ENCODE peak calls at places on chromosomes 13 and 19, in nine cellular contexts. One of them, this sample, is unnamed.

GRCh38 chr13:39321578-39321977 is 281.4 kb downstream of the LHFPL6 start:
- DNase-seq in AG10803: peak; percentile 45
- DNase-seq in omental fat pad: no peak
- DNase-seq in AG09309: no peak
- DNase-seq in uterus: no peak
- DNase-seq in nephron progenitor cell: no peak
- DNase-seq in HepG2: no peak
- DNase-seq in AG04450: no peak
- DNase-seq in progenitor cell of endocrine pancreas: no peak
- DNase-seq in this sample: no peak

GRCh38 chr13:94673841-94674240 is 38.5 kb downstream of the SOX21 start:
- DNase-seq in progenitor cell of endocrine pancreas: no peak
- DNase-seq in omental fat pad: no peak
- DNase-seq in AG10803: no peak
- DNase-seq in HepG2: no peak
- DNase-seq in AG04450: no peak
- DNase-seq in uterus: no peak
- DNase-seq in AG09309: no peak
- DNase-seq in nephron progenitor cell: no peak
- DNase-seq in this sample: no peak

GRCh38 chr13:94966380-94966779 is 254.0 kb upstream of the SOX21 start:
- DNase-seq in progenitor cell of endocrine pancreas: no peak
- DNase-seq in AG04450: no peak
- DNase-seq in uterus: no peak
- DNase-seq in omental fat pad: no peak
- DNase-seq in HepG2: no peak
- DNase-seq in AG10803: no peak
- DNase-seq in nephron progenitor cell: no peak
- DNase-seq in AG09309: no peak
- DNase-seq in this sample: no peak

GRCh38 chr19:48715276-48715675 is 4.2 kb downstream of the MAMSTR start:
- DNase-seq in HepG2: no peak
- DNase-seq in progenitor cell of endocrine pancreas: no peak
- DNase-seq in uterus: peak; percentile 58
- DNase-seq in omental fat pad: no peak
- DNase-seq in AG04450: no peak
- DNase-seq in AG10803: no peak
- DNase-seq in nephron progenitor cell: no peak
- DNase-seq in AG09309: no peak
- DNase-seq in this sample: no peak

GRCh38 chr19:40147693-40148347 is 43.4 kb upstream of the MAP3K10 start:
- DNase-seq in uterus: no peak
- DNase-seq in AG09309: peak; percentile 46
- DNase-seq in AG10803: peak; percentile 71
- DNase-seq in omental fat pad: no peak
- DNase-seq in AG04450: peak; percentile 38
- DNase-seq in HepG2: no peak
- DNase-seq in progenitor cell of endocrine pancreas: no peak
- DNase-seq in nephron progenitor cell: no peak
- DNase-seq in this sample: peak; percentile 25

GRCh38 chr13:114106991-114107685 is 25.3 kb downstream of the RASA3 start:
- DNase-seq in HepG2: no peak
- DNase-seq in AG09309: no peak
- DNase-seq in nephron progenitor cell: no peak
- DNase-seq in uterus: peak; percentile 13
- DNase-seq in AG04450: no peak
- DNase-seq in AG10803: no peak
- DNase-seq in omental fat pad: peak; percentile 11
- DNase-seq in progenitor cell of endocrine pancreas: no peak
- DNase-seq in this sample: no peak

GRCh38 chr19:46466536-46467199 is 4.7 kb downstream of the PNMA8A start:
- DNase-seq in uterus: peak; percentile 38
- DNase-seq in omental fat pad: no peak
- DNase-seq in HepG2: no peak
- DNase-seq in AG10803: peak; percentile 82
- DNase-seq in AG04450: peak; percentile 80
- DNase-seq in nephron progenitor cell: no peak
- DNase-seq in progenitor cell of endocrine pancreas: no peak
- DNase-seq in AG09309: no peak
- DNase-seq in this sample: no peak

GRCh38 chr19:38569368-38569983 is 48.3 kb downstream of the MAP4K1 start:
- DNase-seq in nephron progenitor cell: no peak
- DNase-seq in AG09309: no peak
- DNase-seq in omental fat pad: no peak
- DNase-seq in AG10803: no peak
- DNase-seq in AG04450: no peak
- DNase-seq in uterus: no peak
- DNase-seq in HepG2: peak; percentile 44
- DNase-seq in progenitor cell of endocrine pancreas: no peak
- DNase-seq in this sample: no peak

GRCh38 chr13:42327725-42328124 is 55.8 kb downstream of the AKAP11 start:
- DNase-seq in omental fat pad: no peak
- DNase-seq in AG04450: no peak
- DNase-seq in AG10803: no peak
- DNase-seq in AG09309: no peak
- DNase-seq in HepG2: no peak
- DNase-seq in uterus: no peak
- DNase-seq in progenitor cell of endocrine pancreas: no peak
- DNase-seq in nephron progenitor cell: no peak
- DNase-seq in this sample: no peak

GRCh38 chr19:18431351-18432197 is 6.4 kb downstream of the ISYNA1 start:
- DNase-seq in AG09309: no peak
- DNase-seq in omental fat pad: no peak
- DNase-seq in AG10803: no peak
- DNase-seq in nephron progenitor cell: no peak
- DNase-seq in HepG2: no peak
- DNase-seq in AG04450: no peak
- DNase-seq in progenitor cell of endocrine pancreas: no peak
- DNase-seq in uterus: no peak
- DNase-seq in this sample: no peak

GRCh38 chr13:49629196-49629938 is 1.1 kb downstream of the ARL11 start:
- DNase-seq in nephron progenitor cell: no peak
- DNase-seq in AG04450: no peak
- DNase-seq in progenitor cell of endocrine pancreas: no peak
- DNase-seq in omental fat pad: no peak
- DNase-seq in uterus: no peak
- DNase-seq in AG09309: no peak
- DNase-seq in AG10803: no peak
- DNase-seq in HepG2: no peak
- DNase-seq in this sample: no peak

GRCh38 chr13:34161829-34162544 is 344.0 kb downstream of the RFC3 start:
- DNase-seq in AG10803: peak; percentile 93
- DNase-seq in HepG2: peak; percentile 25
- DNase-seq in uterus: no peak
- DNase-seq in AG04450: peak; percentile 43
- DNase-seq in AG09309: peak; percentile 86
- DNase-seq in progenitor cell of endocrine pancreas: no peak
- DNase-seq in nephron progenitor cell: no peak
- DNase-seq in omental fat pad: no peak
- DNase-seq in this sample: no peak

GRCh38 chr19:13428352-13428751 is 77.9 kb downstream of the CACNA1A start:
- DNase-seq in omental fat pad: no peak
- DNase-seq in AG04450: peak; percentile 3
- DNase-seq in nephron progenitor cell: peak; percentile 21
- DNase-seq in progenitor cell of endocrine pancreas: no peak
- DNase-seq in uterus: no peak
- DNase-seq in HepG2: no peak
- DNase-seq in AG09309: no peak
- DNase-seq in AG10803: peak; percentile 14
- DNase-seq in this sample: peak; percentile 21

GRCh38 chr19:35037716-35038622 is 3.6 kb upstream of the HPN start:
- DNase-seq in AG09309: no peak
- DNase-seq in omental fat pad: no peak
- DNase-seq in HepG2: no peak
- DNase-seq in progenitor cell of endocrine pancreas: no peak
- DNase-seq in AG10803: peak; percentile 56
- DNase-seq in uterus: no peak
- DNase-seq in nephron progenitor cell: no peak
- DNase-seq in AG04450: no peak
- DNase-seq in this sample: no peak

GRCh38 chr13:94020833-94021232 is 458.6 kb downstream of the DCT start:
- DNase-seq in HepG2: no peak
- DNase-seq in AG09309: no peak
- DNase-seq in uterus: no peak
- DNase-seq in progenitor cell of endocrine pancreas: no peak
- DNase-seq in AG10803: no peak
- DNase-seq in AG04450: no peak
- DNase-seq in nephron progenitor cell: no peak
- DNase-seq in omental fat pad: no peak
- DNase-seq in this sample: no peak

GRCh38 chr13:94312511-94313191 is 166.8 kb downstream of the DCT start:
- DNase-seq in HepG2: no peak
- DNase-seq in AG10803: no peak
- DNase-seq in AG09309: no peak
- DNase-seq in omental fat pad: no peak
- DNase-seq in uterus: no peak
- DNase-seq in nephron progenitor cell: peak; percentile 12
- DNase-seq in AG04450: no peak
- DNase-seq in progenitor cell of endocrine pancreas: no peak
- DNase-seq in this sample: no peak

GRCh38 chr13:113756441-113757097 is 2.5 kb upstream of the TMEM255B start:
- DNase-seq in omental fat pad: no peak
- DNase-seq in nephron progenitor cell: no peak
- DNase-seq in HepG2: no peak
- DNase-seq in progenitor cell of endocrine pancreas: no peak
- DNase-seq in AG04450: no peak
- DNase-seq in AG09309: no peak
- DNase-seq in AG10803: no peak
- DNase-seq in uterus: no peak
- DNase-seq in this sample: no peak

GRCh38 chr13:92538164-92538563 is 688.4 kb upstream of the GPC6 start:
- DNase-seq in nephron progenitor cell: no peak
- DNase-seq in AG09309: no peak
- DNase-seq in uterus: no peak
- DNase-seq in omental fat pad: no peak
- DNase-seq in AG10803: no peak
- DNase-seq in progenitor cell of endocrine pancreas: no peak
- DNase-seq in HepG2: no peak
- DNase-seq in AG04450: no peak
- DNase-seq in this sample: no peak

GRCh38 chr19:2538096-2538757 is 62.3 kb downstream of the GADD45B start:
- DNase-seq in nephron progenitor cell: no peak
- DNase-seq in progenitor cell of endocrine pancreas: no peak
- DNase-seq in HepG2: no peak
- DNase-seq in omental fat pad: no peak
- DNase-seq in uterus: no peak
- DNase-seq in AG10803: no peak
- DNase-seq in AG04450: no peak
- DNase-seq in AG09309: no peak
- DNase-seq in this sample: no peak

GRCh38 chr19:2540251-2540645 is 64.3 kb downstream of the GADD45B start:
- DNase-seq in AG10803: no peak
- DNase-seq in HepG2: no peak
- DNase-seq in uterus: no peak
- DNase-seq in AG04450: no peak
- DNase-seq in AG09309: no peak
- DNase-seq in omental fat pad: no peak
- DNase-seq in nephron progenitor cell: no peak
- DNase-seq in progenitor cell of endocrine pancreas: no peak
- DNase-seq in this sample: no peak

GRCh38 chr19:2543463-2544442 is 67.8 kb downstream of the GADD45B start:
- DNase-seq in AG04450: peak; percentile 93
- DNase-seq in HepG2: peak; percentile 94
- DNase-seq in progenitor cell of endocrine pancreas: peak; percentile 73
- DNase-seq in AG10803: peak; percentile 98
- DNase-seq in AG09309: peak; percentile 89
- DNase-seq in nephron progenitor cell: peak; percentile 88
- DNase-seq in omental fat pad: peak; percentile 75
- DNase-seq in uterus: peak; percentile 93
- DNase-seq in this sample: peak; percentile 88

GRCh38 chr19:2542341-2543069 is 66.6 kb downstream of the GADD45B start:
- DNase-seq in HepG2: peak; percentile 63
- DNase-seq in progenitor cell of endocrine pancreas: no peak
- DNase-seq in AG09309: no peak
- DNase-seq in AG10803: no peak
- DNase-seq in AG04450: no peak
- DNase-seq in nephron progenitor cell: peak; percentile 57
- DNase-seq in omental fat pad: no peak
- DNase-seq in uterus: no peak
- DNase-seq in this sample: no peak

GRCh38 chr19:2540646-2541454 is 64.9 kb downstream of the GADD45B start:
- DNase-seq in omental fat pad: no peak
- DNase-seq in nephron progenitor cell: peak; percentile 92
- DNase-seq in progenitor cell of endocrine pancreas: peak; percentile 81
- DNase-seq in HepG2: peak; percentile 95
- DNase-seq in AG04450: peak; percentile 95
- DNase-seq in AG10803: peak; percentile 100
- DNase-seq in uterus: peak; percentile 87
- DNase-seq in AG09309: peak; percentile 91
- DNase-seq in this sample: peak; percentile 94
- TF ChIP-seq CTCF in omental fat pad: no peak
- TF ChIP-seq CTCF in nephron progenitor cell: no peak
- TF ChIP-seq CTCF in progenitor cell of endocrine pancreas: peak; percentile 40
- TF ChIP-seq CTCF in HepG2: peak; percentile 51
- TF ChIP-seq CTCF in AG04450: peak; percentile 42
- TF ChIP-seq CTCF in AG10803: peak; percentile 38
- TF ChIP-seq CTCF in uterus: peak; percentile 36
- TF ChIP-seq CTCF in AG09309: peak; percentile 41
- TF ChIP-seq CTCF in this sample: no peak

GRCh38 chr13:28819748-28820098 is 416 bp upstream of the MTUS2 start:
- DNase-seq in progenitor cell of endocrine pancreas: peak; percentile 81
- DNase-seq in uterus: no peak
- DNase-seq in nephron progenitor cell: peak; percentile 89
- DNase-seq in omental fat pad: no peak
- DNase-seq in AG04450: no peak
- DNase-seq in HepG2: peak; percentile 9
- DNase-seq in AG10803: peak; percentile 16
- DNase-seq in AG09309: no peak
- DNase-seq in this sample: peak; percentile 66
- TF ChIP-seq CTCF in progenitor cell of endocrine pancreas: peak; percentile 60
- TF ChIP-seq CTCF in uterus: peak; percentile 52
- TF ChIP-seq CTCF in nephron progenitor cell: no peak
- TF ChIP-seq CTCF in omental fat pad: no peak
- TF ChIP-seq CTCF in AG04450: no peak
- TF ChIP-seq CTCF in HepG2: peak; percentile 26
- TF ChIP-seq CTCF in AG10803: no peak
- TF ChIP-seq CTCF in AG09309: no peak
- TF ChIP-seq CTCF in this sample: no peak

DNA sequence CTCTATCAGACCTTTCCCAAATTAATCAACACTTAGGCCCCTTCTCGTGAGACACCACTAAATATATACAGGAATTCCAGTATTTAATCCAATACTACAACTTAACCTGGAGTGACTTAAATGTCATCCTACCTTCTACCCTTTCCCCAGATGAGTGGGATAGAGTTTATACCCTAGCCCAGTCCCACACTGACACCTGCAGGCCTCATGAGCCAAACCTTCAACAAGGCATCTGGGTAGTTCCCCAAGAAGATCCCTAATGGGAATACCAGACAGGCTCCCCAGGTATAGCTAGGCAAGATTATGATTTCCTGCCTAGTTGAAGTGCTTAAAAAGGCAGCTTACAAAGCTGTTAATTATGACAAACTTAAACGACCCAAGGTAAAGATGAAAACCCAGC is 15.9 kb downstream of the ZNF83 start:
- DNase-seq in progenitor cell of endocrine pancreas: no peak
- DNase-seq in AG09309: no peak
- DNase-seq in uterus: no peak
- DNase-seq in AG04450: no peak
- DNase-seq in HepG2: no peak
- DNase-seq in AG10803: no peak
- DNase-seq in nephron progenitor cell: no peak
- DNase-seq in omental fat pad: no peak
- DNase-seq in this sample: no peak
- TF ChIP-seq CTCF in progenitor cell of endocrine pancreas: peak; percentile 41
- TF ChIP-seq CTCF in AG09309: no peak
- TF ChIP-seq CTCF in uterus: no peak
- TF ChIP-seq CTCF in AG04450: no peak
- TF ChIP-seq CTCF in HepG2: peak; percentile 35
- TF ChIP-seq CTCF in AG10803: no peak
- TF ChIP-seq CTCF in nephron progenitor cell: no peak
- TF ChIP-seq CTCF in omental fat pad: no peak
- TF ChIP-seq CTCF in this sample: no peak

GRCh38 chr13:29369060-29369743 is 226.3 kb downstream of the SLC7A1 start:
- DNase-seq in AG09309: no peak
- DNase-seq in AG10803: peak; percentile 43
- DNase-seq in omental fat pad: no peak
- DNase-seq in uterus: no peak
- DNase-seq in HepG2: peak; percentile 44
- DNase-seq in progenitor cell of endocrine pancreas: no peak
- DNase-seq in nephron progenitor cell: peak; percentile 17
- DNase-seq in AG04450: no peak
- DNase-seq in this sample: peak; percentile 6
- TF ChIP-seq CTCF in AG09309: peak; percentile 63
- TF ChIP-seq CTCF in AG10803: peak; percentile 69
- TF ChIP-seq CTCF in omental fat pad: no peak
- TF ChIP-seq CTCF in uterus: peak; percentile 46
- TF ChIP-seq CTCF in HepG2: peak; percentile 59
- TF ChIP-seq CTCF in progenitor cell of endocrine pancreas: peak; percentile 74
- TF ChIP-seq CTCF in nephron progenitor cell: peak; percentile 52
- TF ChIP-seq CTCF in AG04450: peak; percentile 60
- TF ChIP-seq CTCF in this sample: no peak